ENCODE peak calls at places on chromosomes 6 and 20, in four cellular contexts. Y is right lobe of liver, I is tibial artery, D is kidney. J is an unnamed sample.

GRCh38 chr20:62907377-62908317 is 18.7 kb downstream of the DIDO1 start:
- DNase-seq in Y (no peak), I (peak; percentile 33), D (no peak), J (peak; percentile 31)

GRCh38 chr6:16929814-16930213 is 168.6 kb upstream of the ATXN1 start:
- DNase-seq in Y (no peak), I (no peak), D (no peak), J (no peak)

GRCh38 chr6:105648276-105648675 is 245.4 kb upstream of the PREP start:
- DNase-seq in Y (no peak), I (no peak), D (no peak), J (no peak)

GRCh38 chr6:32255212-32256153 is 31.6 kb upstream of the NOTCH4 start:
- DNase-seq in Y (no peak), I (peak; percentile 81), D (peak; percentile 86), J (peak; percentile 55)

GRCh38 chr20:48627737-48628128 is 200.1 kb downstream of the PREX1 start:
- DNase-seq in Y (peak; percentile 59), I (no peak), D (peak; percentile 78), J (no peak)

GRCh38 chr20:44724423-44725091 is 9.4 kb downstream of the CCN5 start:
- DNase-seq in Y (no peak), I (no peak), D (peak; percentile 67), J (no peak)

GRCh38 chr6:33847867-33848266 is 44.1 kb upstream of the MLN start:
- DNase-seq in Y (no peak), I (no peak), D (peak; percentile 7), J (no peak)

GRCh38 chr20:43457640-43458421 is at the start of gene SRSF6:
- DNase-seq in Y (peak; percentile 97), I (peak; percentile 96), D (peak; percentile 98), J (peak; percentile 87)

GRCh38 chr6:90918361-90918760 is 331.5 kb upstream of the MAP3K7 start:
- DNase-seq in Y (no peak), I (no peak), D (no peak), J (no peak)

GRCh38 chr6:143514996-143515760 is 3.7 kb upstream of the FUCA2 start:
- DNase-seq in Y (no peak), I (no peak), D (peak; percentile 26), J (no peak)

GRCh38 chr6:117505337-117505736 is 22.9 kb downstream of the DCBLD1 start:
- DNase-seq in Y (no peak), I (no peak), D (no peak), J (no peak)

GRCh38 chr20:41249781-41250281 is 67.7 kb downstream of the ZHX3 start:
- DNase-seq in Y (no peak), I (no peak), D (peak; percentile 55), J (no peak)

GRCh38 chr6:152206072-152206818 is 398.8 kb downstream of the ESR1 start:
- DNase-seq in Y (peak; percentile 52), I (no peak), D (peak; percentile 73), J (no peak)

GRCh38 chr20:24915440-24915839 is 33.6 kb upstream of the CST7 start:
- DNase-seq in Y (no peak), I (no peak), D (no peak), J (no peak)

GRCh38 chr6:30730611-30731435 is 10.7 kb downstream of the TUBB start:
- DNase-seq in Y (peak; percentile 88), I (peak; percentile 82), D (peak; percentile 92), J (peak; percentile 72)

GRCh38 chr6:157741889-157742615 is 81.0 kb upstream of the SNX9 start:
- DNase-seq in Y (no peak), I (no peak), D (no peak), J (no peak)

GRCh38 chr6:22656696-22657340 is 87.5 kb downstream of the HDGFL1 start:
- DNase-seq in Y (no peak), I (no peak), D (no peak), J (no peak)
- H3K9me3 ChIP-seq in Y (no peaks in the 10 kb centered on the region), I (no peaks in the 10 kb centered on the region), D (no peaks in the 10 kb centered on the region), J (no peaks in the 10 kb centered on the region)

DNA sequence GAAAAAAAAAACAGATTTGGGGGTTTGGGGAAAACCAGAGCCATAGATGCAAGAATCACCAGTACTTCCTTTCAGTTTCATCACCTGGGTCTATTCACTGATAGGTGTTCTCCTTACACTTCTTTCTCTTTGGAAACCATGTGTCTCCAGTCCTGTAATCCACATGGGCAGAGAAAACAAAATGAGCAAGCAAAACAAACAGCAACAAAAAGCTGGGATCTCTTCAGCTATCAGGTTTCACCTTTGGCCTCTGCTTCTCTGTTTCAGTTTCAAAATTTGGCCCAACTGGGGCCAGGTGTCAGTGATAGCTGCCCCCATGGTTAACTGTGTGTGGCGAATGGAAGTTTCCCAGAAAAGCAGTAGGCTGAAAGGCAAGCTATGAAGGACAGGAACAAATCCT is 220.0 kb upstream of the THBS2 start:
- DNase-seq in Y (no peak), I (no peak), D (no peak), J (no peak)
- H3K9me3 ChIP-seq in Y (no peaks in the 10 kb centered on the region), I (peaks cover 12% of the 10 kb centered on the region), D (peaks cover 5% of the 10 kb centered on the region), J (no peaks in the 10 kb centered on the region)

GRCh38 chr6:4763921-4764320 is 12.3 kb upstream of the CDYL start:
- DNase-seq in Y (no peak), I (no peak), D (no peak), J (no peak)

GRCh38 chr6:4762294-4762693 is 13.9 kb upstream of the CDYL start:
- DNase-seq in Y (no peak), I (no peak), D (no peak), J (no peak)

GRCh38 chr6:4760773-4761172 is 15.4 kb upstream of the CDYL start:
- DNase-seq in Y (no peak), I (no peak), D (no peak), J (no peak)

GRCh38 chr6:4756247-4756646 is 20.0 kb upstream of the CDYL start:
- DNase-seq in Y (no peak), I (no peak), D (no peak), J (no peak)

DNA sequence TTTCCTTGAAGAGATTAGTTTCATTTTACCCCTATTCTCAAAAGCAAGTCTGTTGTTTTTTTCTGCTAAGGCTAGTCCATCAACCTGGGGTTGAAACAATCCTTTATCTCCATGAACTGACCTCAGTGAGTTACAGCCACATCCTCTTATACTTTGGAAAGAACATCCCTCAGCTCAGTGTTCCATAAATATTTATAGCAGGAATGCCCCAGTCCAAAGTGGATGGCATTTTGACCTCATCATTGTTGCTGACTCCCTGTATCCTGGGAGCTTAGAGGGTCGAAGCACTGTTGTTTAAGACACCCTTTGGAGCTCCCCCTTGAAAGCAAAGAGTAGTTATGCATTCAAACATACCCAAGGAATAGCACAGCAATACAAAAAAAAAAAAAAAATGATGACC is 16.2 kb upstream of the CDYL start:
- DNase-seq in Y (no peak), I (no peak), D (no peak), J (no peak)
- H3K9me3 ChIP-seq in Y (no peaks in the 10 kb centered on the region), I (peaks cover 11% of the 10 kb centered on the region), D (no peaks in the 10 kb centered on the region), J (no peaks in the 10 kb centered on the region)

DNA sequence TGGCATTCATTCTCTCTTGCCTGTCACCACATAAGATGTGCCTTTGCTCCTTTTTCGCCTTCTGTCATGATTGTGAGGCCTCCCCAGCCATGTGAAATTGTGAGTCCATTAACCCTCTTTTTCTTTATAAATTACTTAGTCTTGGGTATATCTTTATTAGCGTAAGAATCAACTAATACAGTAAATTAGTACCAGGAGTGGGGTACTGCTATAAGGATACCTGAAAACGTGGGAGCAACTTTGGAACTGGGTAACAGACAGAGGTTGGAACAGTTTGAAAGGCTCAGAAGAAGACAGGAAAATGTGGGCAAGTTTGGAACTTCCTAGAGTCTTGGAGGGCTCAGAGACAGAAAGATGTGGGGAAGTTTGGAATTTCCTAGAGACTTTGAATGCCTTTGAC is 46.6 kb downstream of the RNF182 start:
- DNase-seq in Y (no peak), I (no peak), D (no peak), J (no peak)
- H3K9me3 ChIP-seq in Y (no peaks in the 10 kb centered on the region), I (peaks cover 20% of the 10 kb centered on the region), D (peaks cover 9% of the 10 kb centered on the region), J (no peaks in the 10 kb centered on the region)

DNA sequence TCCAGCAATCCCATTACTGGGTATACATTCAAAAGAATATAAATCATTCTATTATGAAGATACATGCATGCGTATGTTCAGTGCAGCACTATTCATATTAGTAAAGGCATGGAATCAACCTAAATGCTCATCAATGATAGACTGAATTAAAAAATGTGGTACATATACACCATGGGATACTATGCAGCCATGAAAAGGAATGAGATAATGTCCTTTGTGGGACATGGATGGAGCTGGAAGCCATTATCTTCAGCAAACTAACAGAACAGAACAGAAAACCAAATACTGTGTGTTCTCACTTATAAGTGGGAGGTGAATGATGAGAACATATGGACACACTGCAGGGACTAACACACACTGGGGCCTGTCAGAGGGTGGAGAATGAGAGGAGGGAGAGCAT is 261.6 kb downstream of the GMDS start:
- DNase-seq in Y (no peak), I (no peak), D (no peak), J (no peak)
- H3K9me3 ChIP-seq in Y (no peaks in the 10 kb centered on the region), I (no peaks in the 10 kb centered on the region), D (peaks cover 27% of the 10 kb centered on the region), J (no peaks in the 10 kb centered on the region)

DNA sequence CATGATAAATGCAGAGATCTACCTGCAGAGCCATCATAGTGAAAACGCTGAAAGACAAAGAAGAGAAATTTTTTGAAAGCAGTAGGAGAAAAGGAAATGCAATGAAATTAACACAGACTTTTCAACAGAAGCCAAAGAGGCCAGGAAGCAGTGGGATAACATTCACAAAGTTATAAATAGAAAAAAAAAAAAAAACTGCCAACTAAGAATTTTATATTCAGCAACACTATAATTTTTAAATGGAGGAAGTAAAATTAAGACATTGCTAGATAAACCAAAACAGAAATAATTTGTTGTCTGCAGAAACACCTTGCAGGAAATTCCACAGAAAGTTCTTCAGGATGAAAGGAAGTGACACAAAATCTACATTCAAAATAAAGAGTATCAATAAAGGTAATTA is 591.5 kb upstream of the ID4 start:
- DNase-seq in Y (no peak), I (no peak), D (no peak), J (no peak)
- H3K9me3 ChIP-seq in Y (peaks cover 3% of the 10 kb centered on the region), I (peaks cover 18% of the 10 kb centered on the region), D (peaks cover 2% of the 10 kb centered on the region), J (no peaks in the 10 kb centered on the region)

DNA sequence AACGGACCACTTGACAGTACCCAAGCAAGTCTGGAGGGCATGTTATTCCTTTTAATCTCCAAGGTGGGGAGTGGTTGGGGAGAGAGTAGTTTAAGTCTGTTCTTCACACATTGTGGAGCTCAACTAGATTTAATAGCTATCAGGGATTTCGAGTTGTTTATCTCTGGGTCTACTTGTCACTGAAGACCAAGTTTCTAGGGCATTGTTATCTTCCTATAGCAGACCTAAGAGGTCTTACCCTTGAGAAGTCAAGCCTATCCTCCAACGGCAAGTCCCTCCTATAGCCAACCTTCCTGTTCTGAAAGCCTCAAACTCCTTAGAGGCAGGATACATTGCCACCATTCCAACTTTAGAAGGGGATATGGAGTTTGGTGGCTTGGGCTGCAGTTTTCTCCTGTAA is 164.5 kb upstream of the MOCS1 start:
- DNase-seq in Y (no peak), I (no peak), D (no peak), J (no peak)
- H3K9me3 ChIP-seq in Y (no peaks in the 10 kb centered on the region), I (no peaks in the 10 kb centered on the region), D (no peaks in the 10 kb centered on the region), J (no peaks in the 10 kb centered on the region)

GRCh38 chr20:56222201-56222600 is 26.3 kb upstream of the MC3R start:
- DNase-seq in Y (no peak), I (no peak), D (no peak), J (no peak)

GRCh38 chr20:56217820-56218219 is 30.7 kb upstream of the MC3R start:
- DNase-seq in Y (no peak), I (no peak), D (no peak), J (no peak)

GRCh38 chr20:56223352-56223751 is 25.2 kb upstream of the MC3R start:
- DNase-seq in Y (no peak), I (no peak), D (no peak), J (no peak)

DNA sequence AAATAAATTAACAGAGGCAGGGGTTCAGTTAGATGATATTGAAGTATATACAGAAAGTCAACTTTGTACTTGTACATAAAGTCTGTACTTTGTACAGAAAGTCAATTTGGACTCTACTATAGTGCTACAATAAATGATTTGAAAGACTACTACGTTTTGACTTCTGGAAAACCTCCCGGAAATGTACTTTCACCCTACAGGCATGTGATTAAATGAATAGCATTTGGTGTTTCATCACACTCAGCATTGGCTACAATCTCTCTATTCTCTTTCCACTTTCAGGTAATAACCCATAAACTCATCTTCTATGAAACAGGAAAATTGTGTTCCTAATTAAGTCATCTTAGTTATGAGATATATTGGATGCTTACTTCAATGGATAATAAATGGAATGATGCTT is 25.6 kb upstream of the MC3R start:
- DNase-seq in Y (no peak), I (no peak), D (no peak), J (no peak)
- H3K9me3 ChIP-seq in Y (no peaks in the 10 kb centered on the region), I (no peaks in the 10 kb centered on the region), D (no peaks in the 10 kb centered on the region), J (no peaks in the 10 kb centered on the region)